ENCODE peak calls at places on chromosomes 3 and 15, in five cellular contexts. One of them, this sample, is unnamed.

GRCh38 chr3:117719316-117719926 is 1009.8 kb downstream of the TUSC7 start:
- ATAC-seq in activated T-cell treated with anti-CD3 and anti-CD28 coated beads, Interleukin-2, amount 50 U/mL, for 4 hours: no peak
- ATAC-seq in HepG2: no peak
- ATAC-seq in naive thymus-derived CD8-positive, alpha-beta T cell: no peak
- ATAC-seq in activated CD8-positive, alpha-beta memory T cell treated with anti-CD3 and anti-CD28 coated beads, Interleukin-2, amount 10 ng/mL, durations not matched to agents 7 days and 5 days: no peak
- ATAC-seq in this sample: no peak

GRCh38 chr3:9179826-9180763 is 69.4 kb downstream of the SRGAP3 start:
- ATAC-seq in activated T-cell treated with anti-CD3 and anti-CD28 coated beads, Interleukin-2, amount 50 U/mL, for 4 hours: peak
- ATAC-seq in HepG2: no peak
- ATAC-seq in naive thymus-derived CD8-positive, alpha-beta T cell: peak
- ATAC-seq in activated CD8-positive, alpha-beta memory T cell treated with anti-CD3 and anti-CD28 coated beads, Interleukin-2, amount 10 ng/mL, durations not matched to agents 7 days and 5 days: peak
- ATAC-seq in this sample: peak

GRCh38 chr3:33111581-33111980 is 2.2 kb upstream of the CRTAP start:
- ATAC-seq in activated T-cell treated with anti-CD3 and anti-CD28 coated beads, Interleukin-2, amount 50 U/mL, for 4 hours: no peak
- ATAC-seq in HepG2: no peak
- ATAC-seq in naive thymus-derived CD8-positive, alpha-beta T cell: no peak
- ATAC-seq in activated CD8-positive, alpha-beta memory T cell treated with anti-CD3 and anti-CD28 coated beads, Interleukin-2, amount 10 ng/mL, durations not matched to agents 7 days and 5 days: peak
- ATAC-seq in this sample: no peak

GRCh38 chr3:79148786-79149185 is 619.0 kb downstream of the ROBO1 start:
- ATAC-seq in activated T-cell treated with anti-CD3 and anti-CD28 coated beads, Interleukin-2, amount 50 U/mL, for 4 hours: no peak
- ATAC-seq in HepG2: no peak
- ATAC-seq in naive thymus-derived CD8-positive, alpha-beta T cell: no peak
- ATAC-seq in activated CD8-positive, alpha-beta memory T cell treated with anti-CD3 and anti-CD28 coated beads, Interleukin-2, amount 10 ng/mL, durations not matched to agents 7 days and 5 days: no peak
- ATAC-seq in this sample: no peak

GRCh38 chr3:170953229-170953628 is 44.8 kb upstream of the EIF5A2 start:
- ATAC-seq in activated T-cell treated with anti-CD3 and anti-CD28 coated beads, Interleukin-2, amount 50 U/mL, for 4 hours: no peak
- ATAC-seq in HepG2: no peak
- ATAC-seq in naive thymus-derived CD8-positive, alpha-beta T cell: no peak
- ATAC-seq in activated CD8-positive, alpha-beta memory T cell treated with anti-CD3 and anti-CD28 coated beads, Interleukin-2, amount 10 ng/mL, durations not matched to agents 7 days and 5 days: no peak
- ATAC-seq in this sample: no peak

GRCh38 chr3:41863024-41863423 is 98.9 kb downstream of the ULK4 start:
- ATAC-seq in activated T-cell treated with anti-CD3 and anti-CD28 coated beads, Interleukin-2, amount 50 U/mL, for 4 hours: peak
- ATAC-seq in HepG2: peak
- ATAC-seq in naive thymus-derived CD8-positive, alpha-beta T cell: no peak
- ATAC-seq in activated CD8-positive, alpha-beta memory T cell treated with anti-CD3 and anti-CD28 coated beads, Interleukin-2, amount 10 ng/mL, durations not matched to agents 7 days and 5 days: no peak
- ATAC-seq in this sample: no peak

GRCh38 chr15:75786564-75786925 is 56.7 kb upstream of the UBE2Q2 start:
- ATAC-seq in activated T-cell treated with anti-CD3 and anti-CD28 coated beads, Interleukin-2, amount 50 U/mL, for 4 hours: no peak
- ATAC-seq in HepG2: no peak
- ATAC-seq in naive thymus-derived CD8-positive, alpha-beta T cell: no peak
- ATAC-seq in activated CD8-positive, alpha-beta memory T cell treated with anti-CD3 and anti-CD28 coated beads, Interleukin-2, amount 10 ng/mL, durations not matched to agents 7 days and 5 days: no peak
- ATAC-seq in this sample: no peak

GRCh38 chr15:89215627-89216026 is 5.8 kb downstream of the RLBP1 start:
- ATAC-seq in activated T-cell treated with anti-CD3 and anti-CD28 coated beads, Interleukin-2, amount 50 U/mL, for 4 hours: no peak
- ATAC-seq in HepG2: no peak
- ATAC-seq in naive thymus-derived CD8-positive, alpha-beta T cell: no peak
- ATAC-seq in activated CD8-positive, alpha-beta memory T cell treated with anti-CD3 and anti-CD28 coated beads, Interleukin-2, amount 10 ng/mL, durations not matched to agents 7 days and 5 days: no peak
- ATAC-seq in this sample: no peak

GRCh38 chr3:46061108-46061507 is 33.8 kb upstream of the XCR1 start:
- ATAC-seq in activated T-cell treated with anti-CD3 and anti-CD28 coated beads, Interleukin-2, amount 50 U/mL, for 4 hours: no peak
- ATAC-seq in HepG2: no peak
- ATAC-seq in naive thymus-derived CD8-positive, alpha-beta T cell: no peak
- ATAC-seq in activated CD8-positive, alpha-beta memory T cell treated with anti-CD3 and anti-CD28 coated beads, Interleukin-2, amount 10 ng/mL, durations not matched to agents 7 days and 5 days: no peak
- ATAC-seq in this sample: no peak

GRCh38 chr3:64916192-64916798 is 228.5 kb upstream of the ADAMTS9 start:
- ATAC-seq in activated T-cell treated with anti-CD3 and anti-CD28 coated beads, Interleukin-2, amount 50 U/mL, for 4 hours: no peak
- ATAC-seq in HepG2: peak
- ATAC-seq in naive thymus-derived CD8-positive, alpha-beta T cell: no peak
- ATAC-seq in activated CD8-positive, alpha-beta memory T cell treated with anti-CD3 and anti-CD28 coated beads, Interleukin-2, amount 10 ng/mL, durations not matched to agents 7 days and 5 days: no peak
- ATAC-seq in this sample: no peak

GRCh38 chr15:60584355-60585023 is 105.5 kb upstream of the ICE2 start:
- ATAC-seq in activated T-cell treated with anti-CD3 and anti-CD28 coated beads, Interleukin-2, amount 50 U/mL, for 4 hours: peak
- ATAC-seq in HepG2: no peak
- ATAC-seq in naive thymus-derived CD8-positive, alpha-beta T cell: peak
- ATAC-seq in activated CD8-positive, alpha-beta memory T cell treated with anti-CD3 and anti-CD28 coated beads, Interleukin-2, amount 10 ng/mL, durations not matched to agents 7 days and 5 days: peak
- ATAC-seq in this sample: no peak

GRCh38 chr15:29403778-29404177 is 134.2 kb upstream of the NSMCE3 start:
- ATAC-seq in activated T-cell treated with anti-CD3 and anti-CD28 coated beads, Interleukin-2, amount 50 U/mL, for 4 hours: no peak
- ATAC-seq in HepG2: peak
- ATAC-seq in naive thymus-derived CD8-positive, alpha-beta T cell: no peak
- ATAC-seq in activated CD8-positive, alpha-beta memory T cell treated with anti-CD3 and anti-CD28 coated beads, Interleukin-2, amount 10 ng/mL, durations not matched to agents 7 days and 5 days: no peak
- ATAC-seq in this sample: no peak

GRCh38 chr3:13461169-13462124 is 18.7 kb upstream of the HDAC11 start:
- ATAC-seq in activated T-cell treated with anti-CD3 and anti-CD28 coated beads, Interleukin-2, amount 50 U/mL, for 4 hours: peak
- ATAC-seq in HepG2: peak
- ATAC-seq in naive thymus-derived CD8-positive, alpha-beta T cell: peak
- ATAC-seq in activated CD8-positive, alpha-beta memory T cell treated with anti-CD3 and anti-CD28 coated beads, Interleukin-2, amount 10 ng/mL, durations not matched to agents 7 days and 5 days: peak
- ATAC-seq in this sample: no peak

GRCh38 chr15:44243829-44244228 is 44.7 kb upstream of the GOLM2 start:
- ATAC-seq in activated T-cell treated with anti-CD3 and anti-CD28 coated beads, Interleukin-2, amount 50 U/mL, for 4 hours: no peak
- ATAC-seq in HepG2: no peak
- ATAC-seq in naive thymus-derived CD8-positive, alpha-beta T cell: no peak
- ATAC-seq in activated CD8-positive, alpha-beta memory T cell treated with anti-CD3 and anti-CD28 coated beads, Interleukin-2, amount 10 ng/mL, durations not matched to agents 7 days and 5 days: no peak
- ATAC-seq in this sample: no peak

GRCh38 chr15:45377630-45378148 is 655 bp downstream of the GATM start:
- ATAC-seq in activated T-cell treated with anti-CD3 and anti-CD28 coated beads, Interleukin-2, amount 50 U/mL, for 4 hours: no peak
- ATAC-seq in HepG2: no peak
- ATAC-seq in naive thymus-derived CD8-positive, alpha-beta T cell: no peak
- ATAC-seq in activated CD8-positive, alpha-beta memory T cell treated with anti-CD3 and anti-CD28 coated beads, Interleukin-2, amount 10 ng/mL, durations not matched to agents 7 days and 5 days: no peak
- ATAC-seq in this sample: no peak

GRCh38 chr15:88896339-88897033 is 1.1 kb upstream of the HAPLN3 start:
- ATAC-seq in activated T-cell treated with anti-CD3 and anti-CD28 coated beads, Interleukin-2, amount 50 U/mL, for 4 hours: no peak
- ATAC-seq in HepG2: peak
- ATAC-seq in naive thymus-derived CD8-positive, alpha-beta T cell: no peak
- ATAC-seq in activated CD8-positive, alpha-beta memory T cell treated with anti-CD3 and anti-CD28 coated beads, Interleukin-2, amount 10 ng/mL, durations not matched to agents 7 days and 5 days: no peak
- ATAC-seq in this sample: no peak

GRCh38 chr3:149536429-149536828 is 61.9 kb downstream of the TM4SF4 start:
- ATAC-seq in activated T-cell treated with anti-CD3 and anti-CD28 coated beads, Interleukin-2, amount 50 U/mL, for 4 hours: no peak
- ATAC-seq in HepG2: no peak
- ATAC-seq in naive thymus-derived CD8-positive, alpha-beta T cell: no peak
- ATAC-seq in activated CD8-positive, alpha-beta memory T cell treated with anti-CD3 and anti-CD28 coated beads, Interleukin-2, amount 10 ng/mL, durations not matched to agents 7 days and 5 days: no peak
- ATAC-seq in this sample: peak

GRCh38 chr3:174206607-174207192 is 652.4 kb upstream of the NAALADL2 start:
- ATAC-seq in activated T-cell treated with anti-CD3 and anti-CD28 coated beads, Interleukin-2, amount 50 U/mL, for 4 hours: no peak
- ATAC-seq in HepG2: no peak
- ATAC-seq in naive thymus-derived CD8-positive, alpha-beta T cell: no peak
- ATAC-seq in activated CD8-positive, alpha-beta memory T cell treated with anti-CD3 and anti-CD28 coated beads, Interleukin-2, amount 10 ng/mL, durations not matched to agents 7 days and 5 days: no peak
- ATAC-seq in this sample: no peak

GRCh38 chr15:80906159-80906775 is 83.4 kb downstream of the MESD start:
- ATAC-seq in activated T-cell treated with anti-CD3 and anti-CD28 coated beads, Interleukin-2, amount 50 U/mL, for 4 hours: no peak
- ATAC-seq in HepG2: peak
- ATAC-seq in naive thymus-derived CD8-positive, alpha-beta T cell: no peak
- ATAC-seq in activated CD8-positive, alpha-beta memory T cell treated with anti-CD3 and anti-CD28 coated beads, Interleukin-2, amount 10 ng/mL, durations not matched to agents 7 days and 5 days: no peak
- ATAC-seq in this sample: no peak

GRCh38 chr3:16472593-16472992 is 40.9 kb downstream of the RFTN1 start:
- ATAC-seq in activated T-cell treated with anti-CD3 and anti-CD28 coated beads, Interleukin-2, amount 50 U/mL, for 4 hours: no peak
- ATAC-seq in HepG2: no peak
- ATAC-seq in naive thymus-derived CD8-positive, alpha-beta T cell: no peak
- ATAC-seq in activated CD8-positive, alpha-beta memory T cell treated with anti-CD3 and anti-CD28 coated beads, Interleukin-2, amount 10 ng/mL, durations not matched to agents 7 days and 5 days: no peak
- ATAC-seq in this sample: peak

This sample was measured in gastroesophageal sphincter.